ENCODE peak calls at places on chromosome 12, in nine cellular contexts. H is bronchial epithelial cell; E is activated CD4-positive, alpha-beta T cell treated with anti-CD3 and anti-CD28 coated beads, Interleukin-2, amount 50 U/mL, for 1 hour; T is cardiac muscle cell; B is endothelial cell; W is GOT3; U is amygdala; F is H54; I is stimulated activated CD8-positive, alpha-beta memory T cell treated with anti-CD3 and anti-CD28 coated beads, Interleukin-4, amount 100 ng/mL, for 1 hour. X is an unnamed sample.
A peak's percentile ranks its signal among the peaks of the same experiment; 100 is the strongest.

GRCh38 chr12:58533652-58534051 is 386.7 kb downstream of the LRIG3 start:
- DNase-seq in H (peak; percentile 91), E (no peak), T (no peak), B (no peak), W (no peak), U (no peak), F (no peak), I (no peak), X (no peak)

GRCh38 chr12:71208053-71208685 is 50.4 kb upstream of the TSPAN8 start:
- DNase-seq in H (no peak), E (no peak), T (no peak), B (no peak), W (no peak), U (no peak), F (no peak), I (no peak), X (no peak)

GRCh38 chr12:11269607-11270006 is at the start of gene PRB3:
- DNase-seq in H (no peak), E (no peak), T (no peak), B (no peak), W (no peak), U (no peak), F (no peak), I (no peak), X (no peak)

GRCh38 chr12:5439333-5439732 is 7.4 kb downstream of the NTF3 start:
- DNase-seq in H (no peak), E (no peak), T (no peak), B (no peak), W (no peak), U (no peak), F (no peak), I (no peak), X (no peak)

GRCh38 chr12:95784286-95784685 is 6.3 kb downstream of the NTN4 start:
- DNase-seq in H (no peak), E (no peak), T (no peak), B (no peak), W (no peak), U (no peak), F (no peak), I (no peak), X (no peak)

GRCh38 chr12:40996091-40996490 is 192.0 kb upstream of the PDZRN4 start:
- DNase-seq in H (no peak), E (no peak), T (no peak), B (no peak), W (no peak), U (no peak), F (no peak), I (no peak), X (no peak)

GRCh38 chr12:46159239-46159901 is 109.5 kb downstream of the SLC38A1 start:
- DNase-seq in H (no peak), E (no peak), T (no peak), B (no peak), W (no peak), U (no peak), F (no peak), I (no peak), X (no peak)

GRCh38 chr12:95182868-95183415 is 34.3 kb downstream of the FGD6 start:
- DNase-seq in H (peak; percentile 67), E (no peak), T (no peak), B (no peak), W (no peak), U (no peak), F (peak; percentile 38), I (no peak), X (no peak)

GRCh38 chr12:8038659-8039114 is 6.2 kb downstream of the FOXJ2 start:
- DNase-seq in H (peak; percentile 71), E (no peak), T (peak; percentile 93), B (no peak), W (no peak), U (peak; percentile 21), F (peak; percentile 86), I (no peak), X (no peak)

GRCh38 chr12:119868992-119869391 is 8.1 kb downstream of the CIT start:
- DNase-seq in H (peak; percentile 29), E (no peak), T (no peak), B (no peak), W (no peak), U (no peak), F (no peak), I (no peak), X (no peak)

GRCh38 chr12:104974626-104975290 is 11.4 kb upstream of the NOPCHAP1 start:
- DNase-seq in H (peak; percentile 85), E (no peak), T (no peak), B (no peak), W (no peak), U (no peak), F (no peak), I (no peak), X (no peak)

X was measured in omental fat pad.